ENCODE peak calls at places on chromosomes 3 and 15, in seven cellular contexts. X, B, U, N, A, R and E are unnamed samples.

GRCh38 chr3:15305366-15305844 is 27.0 kb downstream of the SH3BP5 start:
- DNase-seq in R (peak; percentile 49), N (no peak), A (no peak), X (no peak), B (no peak), U (no peak), E (no peak)

GRCh38 chr3:63974451-63974850 is 48.8 kb downstream of the PSMD6 start:
- DNase-seq in B (no peak), U (no peak), R (no peak), X (no peak), A (no peak), N (no peak), E (no peak)

GRCh38 chr3:4493931-4494806 is 1.0 kb downstream of the ITPR1 start:
- DNase-seq in N (no peak), A (no peak), X (no peak), U (no peak), B (no peak), R (peak; percentile 21), E (no peak)

GRCh38 chr15:48566669-48567068 is 78.8 kb downstream of the FBN1 start:
- DNase-seq in N (no peak), A (no peak), U (no peak), R (peak; percentile 65), B (no peak), X (no peak), E (no peak)

GRCh38 chr3:12351145-12351544 is 62.3 kb downstream of the PPARG start:
- DNase-seq in A (no peak), U (no peak), B (no peak), N (no peak), R (no peak), X (no peak), E (no peak)

GRCh38 chr3:134636406-134636805 is 14.4 kb downstream of the KY start:
- DNase-seq in A (no peak), X (no peak), U (no peak), B (no peak), R (no peak), N (no peak), E (no peak)

GRCh38 chr3:12273045-12273695 is 15.7 kb upstream of the PPARG start:
- DNase-seq in X (no peak), U (no peak), N (no peak), A (no peak), R (no peak), B (no peak), E (no peak)

GRCh38 chr15:68994981-68995753 is 19.3 kb upstream of the NOX5 start:
- DNase-seq in N (no peak), B (no peak), A (no peak), R (no peak), X (no peak), U (no peak), E (no peak)

GRCh38 chr3:57983734-57984518 is 24.3 kb upstream of the FLNB start:
- DNase-seq in A (peak; percentile 81), R (peak; percentile 95), B (no peak), X (no peak), U (no peak), N (no peak), E (peak; percentile 3)

GRCh38 chr15:65355983-65356353 is 21.8 kb downstream of the IGDCC3 start:
- DNase-seq in A (no peak), N (no peak), B (no peak), X (no peak), U (no peak), R (no peak), E (no peak)

GRCh38 chr3:21913791-21914190 is 162.8 kb upstream of the ZNF385D start:
- DNase-seq in U (no peak), A (no peak), B (no peak), N (no peak), R (peak; percentile 72), X (no peak), E (no peak)

GRCh38 chr15:74184582-74185091 is 11.1 kb downstream of the ISLR start:
- DNase-seq in A (no peak), N (no peak), R (no peak), U (no peak), X (no peak), B (no peak), E (no peak)